ENCODE peak calls at places on chromosome 1, in four cellular contexts. One of them, this sample, is unnamed.
A peak's percentile ranks its signal among the peaks of the same experiment; 100 is the strongest.

GRCh38 chr1:109919271-109919670 is 8.6 kb downstream of the CSF1 start:
- DNase-seq in ascending aorta: no peak
- DNase-seq in fibroblast of lung: no peak
- DNase-seq in ovary: no peak
- DNase-seq in this sample: no peak

GRCh38 chr1:207606362-207606755 is 38.6 kb upstream of the CR1L start:
- DNase-seq in ascending aorta: no peak
- DNase-seq in fibroblast of lung: no peak
- DNase-seq in ovary: no peak
- DNase-seq in this sample: no peak

GRCh38 chr1:192974701-192975100 is 84.5 kb downstream of the UCHL5 start:
- DNase-seq in ascending aorta: no peak
- DNase-seq in fibroblast of lung: peak; percentile 48
- DNase-seq in ovary: no peak
- DNase-seq in this sample: no peak

GRCh38 chr1:93565496-93566221 is 116.0 kb downstream of the BCAR3 start:
- DNase-seq in ascending aorta: no peak
- DNase-seq in fibroblast of lung: no peak
- DNase-seq in ovary: no peak
- DNase-seq in this sample: no peak

GRCh38 chr1:10714337-10715114 is 81.9 kb downstream of the CASZ1 start:
- DNase-seq in ascending aorta: no peak
- DNase-seq in fibroblast of lung: no peak
- DNase-seq in ovary: no peak
- DNase-seq in this sample: no peak

GRCh38 chr1:24963099-24963872 is 33.2 kb upstream of the RUNX3 start:
- DNase-seq in ascending aorta: no peak
- DNase-seq in fibroblast of lung: no peak
- DNase-seq in ovary: no peak
- DNase-seq in this sample: no peak

GRCh38 chr1:65494671-65495070 is 74.2 kb downstream of the LEPR start:
- DNase-seq in ascending aorta: no peak
- DNase-seq in fibroblast of lung: no peak
- DNase-seq in ovary: no peak
- DNase-seq in this sample: no peak

GRCh38 chr1:154151311-154151710 is 3.6 kb downstream of the NUP210L start:
- DNase-seq in ascending aorta: no peak
- DNase-seq in fibroblast of lung: peak; percentile 74
- DNase-seq in ovary: no peak
- DNase-seq in this sample: no peak

GRCh38 chr1:21141030-21141429 is 35.7 kb downstream of the EIF4G3 start:
- DNase-seq in ascending aorta: no peak
- DNase-seq in fibroblast of lung: no peak
- DNase-seq in ovary: no peak
- DNase-seq in this sample: no peak

GRCh38 chr1:96723372-96723771 is 1.8 kb downstream of the PTBP2 start:
- DNase-seq in ascending aorta: no peak
- DNase-seq in fibroblast of lung: no peak
- DNase-seq in ovary: no peak
- DNase-seq in this sample: no peak

GRCh38 chr1:226708967-226709396 is 30.1 kb downstream of the ITPKB start:
- DNase-seq in ascending aorta: no peak
- DNase-seq in fibroblast of lung: peak; percentile 32
- DNase-seq in ovary: no peak
- DNase-seq in this sample: no peak

GRCh38 chr1:35452086-35452485 is 105.1 kb downstream of the KIAA0319L start:
- DNase-seq in ascending aorta: no peak
- DNase-seq in fibroblast of lung: peak; percentile 93
- DNase-seq in ovary: peak; percentile 30
- DNase-seq in this sample: peak; percentile 33

GRCh38 chr1:232553050-232553754 is 76.7 kb downstream of the SIPA1L2 start:
- DNase-seq in ascending aorta: no peak
- DNase-seq in fibroblast of lung: peak; percentile 36
- DNase-seq in ovary: peak; percentile 54
- DNase-seq in this sample: no peak
- H3K27ac ChIP-seq in ascending aorta: no peak overlapping the region
- H3K27ac ChIP-seq in fibroblast of lung: no peak overlapping the region
- H3K27ac ChIP-seq in ovary: no peak overlapping the region
- H3K27ac ChIP-seq in this sample: no peak overlapping the region

DNA sequence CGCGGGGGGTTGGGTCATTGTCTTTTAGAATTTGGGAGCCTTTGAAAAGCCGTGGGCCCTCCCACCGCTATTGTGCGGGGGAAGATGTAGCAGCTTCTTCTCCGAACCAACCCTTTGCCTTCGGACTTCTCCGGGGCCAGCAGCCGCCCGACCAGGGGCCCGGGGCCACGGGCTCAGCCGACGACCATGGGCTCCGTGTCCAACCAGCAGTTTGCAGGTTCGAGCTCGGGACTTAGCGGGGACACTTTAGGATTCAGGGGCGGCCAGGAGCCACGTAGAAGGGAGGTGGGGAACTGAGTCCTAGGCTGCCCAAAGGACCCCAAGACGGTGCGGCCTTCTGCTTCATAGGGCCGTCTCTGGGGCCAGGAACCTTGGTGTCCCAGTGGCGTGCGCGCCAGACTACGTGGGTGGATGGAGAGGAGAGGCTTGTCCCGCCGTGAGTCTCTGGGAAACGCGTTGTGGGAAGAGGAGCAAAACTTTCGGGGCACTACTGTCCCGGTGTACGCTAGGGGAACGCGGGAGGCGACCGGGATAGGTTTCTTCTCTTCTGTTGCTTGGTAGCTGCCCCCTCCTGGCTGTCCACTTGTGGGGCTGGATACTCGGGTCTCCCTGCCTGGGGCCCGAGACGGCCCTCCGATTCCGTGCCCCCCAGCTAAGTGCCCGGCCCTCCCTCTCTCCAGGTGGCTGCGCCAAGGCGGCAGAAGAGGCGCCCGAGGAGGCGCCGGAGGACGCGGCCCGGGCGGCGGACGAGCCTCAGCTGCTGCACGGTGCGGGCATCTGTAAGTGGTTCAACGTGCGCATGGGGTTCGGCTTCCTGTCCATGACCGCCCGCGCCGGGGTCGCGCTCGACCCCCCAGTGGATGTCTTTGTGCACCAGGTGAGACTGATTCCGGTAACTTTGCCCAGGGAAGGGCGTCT is at the start of gene LIN28A:
- DNase-seq in ascending aorta: no peak
- DNase-seq in fibroblast of lung: no peak
- DNase-seq in ovary: no peak
- DNase-seq in this sample: no peak
- H3K27ac ChIP-seq in ascending aorta: no peak within 1 kb of the TSS
- H3K27ac ChIP-seq in fibroblast of lung: no peak within 1 kb of the TSS
- H3K27ac ChIP-seq in ovary: no peak within 1 kb of the TSS
- H3K27ac ChIP-seq in this sample: no peak within 1 kb of the TSS

GRCh38 chr1:27889506-27889905 is 17.2 kb downstream of the THEMIS2 start:
- DNase-seq in ascending aorta: no peak
- DNase-seq in fibroblast of lung: no peak
- DNase-seq in ovary: no peak
- DNase-seq in this sample: no peak

GRCh38 chr1:27886744-27887143 is 14.4 kb downstream of the THEMIS2 start:
- DNase-seq in ascending aorta: no peak
- DNase-seq in fibroblast of lung: no peak
- DNase-seq in ovary: no peak
- DNase-seq in this sample: no peak

GRCh38 chr1:27886353-27886679 is 14.0 kb downstream of the THEMIS2 start:
- DNase-seq in ascending aorta: no peak
- DNase-seq in fibroblast of lung: no peak
- DNase-seq in ovary: no peak
- DNase-seq in this sample: no peak

GRCh38 chr1:27885620-27886352 is 13.4 kb downstream of the THEMIS2 start:
- DNase-seq in ascending aorta: no peak
- DNase-seq in fibroblast of lung: no peak
- DNase-seq in ovary: no peak
- DNase-seq in this sample: no peak

DNA sequence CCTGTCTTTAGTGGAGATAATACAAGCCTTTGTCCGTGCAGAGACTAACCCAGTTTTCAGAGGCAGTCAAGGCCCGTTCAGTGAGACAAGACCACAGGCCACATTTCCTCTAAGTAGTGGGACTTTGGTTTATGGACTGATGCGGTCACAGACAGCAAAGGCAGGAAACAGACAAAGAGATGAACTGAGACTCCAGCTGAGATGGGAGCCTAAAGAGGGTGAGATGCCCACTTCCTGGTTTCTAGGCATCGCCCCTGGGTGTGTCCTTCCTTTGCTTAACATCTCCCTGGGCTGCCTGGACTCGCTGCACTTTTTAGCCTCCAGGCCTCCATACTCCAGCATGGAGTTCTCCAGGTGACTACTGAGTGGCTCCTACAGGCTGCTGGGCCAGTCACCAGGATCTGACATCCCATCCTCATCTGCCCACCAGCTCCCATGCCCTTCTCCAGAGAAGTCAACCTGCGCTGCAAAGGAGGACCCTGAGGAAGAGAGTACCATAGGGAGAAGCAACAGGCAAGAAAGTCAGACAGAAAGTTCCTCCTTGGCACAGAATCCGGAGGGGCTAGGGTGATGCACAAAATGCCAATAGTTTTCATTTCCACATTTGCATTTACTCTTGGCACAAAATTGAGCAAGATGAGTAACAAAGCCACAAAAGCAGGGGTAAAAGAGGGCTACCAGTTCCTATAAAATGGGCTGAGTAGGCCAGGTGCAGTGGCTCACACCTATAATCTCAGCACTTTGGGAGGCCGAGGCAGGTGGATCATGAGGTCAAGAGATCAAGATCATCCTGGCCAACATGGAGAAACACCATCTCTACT is 15.1 kb downstream of the THEMIS2 start:
- DNase-seq in ascending aorta: no peak
- DNase-seq in fibroblast of lung: no peak
- DNase-seq in ovary: no peak
- DNase-seq in this sample: no peak
- H3K27ac ChIP-seq in ascending aorta: peak overlapping the region; percentile 18
- H3K27ac ChIP-seq in fibroblast of lung: no peak overlapping the region
- H3K27ac ChIP-seq in ovary: no peak overlapping the region
- H3K27ac ChIP-seq in this sample: no peak overlapping the region

DNA sequence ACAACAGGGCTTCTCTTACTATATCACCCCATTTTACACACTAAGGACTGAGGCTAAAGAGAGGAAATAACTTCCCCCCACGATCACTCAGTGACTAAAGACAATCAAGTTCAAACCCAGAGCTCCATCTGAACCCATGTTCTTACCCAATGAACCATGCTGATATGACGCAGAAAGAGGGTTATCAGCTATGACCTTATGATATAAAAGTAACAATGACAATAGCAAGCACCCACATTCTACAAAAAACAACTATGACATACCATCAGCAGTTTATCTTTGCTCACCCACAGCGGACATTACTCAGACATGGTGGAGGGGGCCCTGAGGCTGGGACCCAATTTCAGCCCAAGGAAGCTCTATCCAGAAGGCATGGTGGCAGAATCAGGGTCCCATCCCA is 75.7 kb downstream of the PTPN14 start:
- DNase-seq in ascending aorta: no peak
- DNase-seq in fibroblast of lung: no peak
- DNase-seq in ovary: no peak
- DNase-seq in this sample: no peak
- H3K27ac ChIP-seq in ascending aorta: no peak overlapping the region
- H3K27ac ChIP-seq in fibroblast of lung: no peak overlapping the region
- H3K27ac ChIP-seq in ovary: no peak overlapping the region
- H3K27ac ChIP-seq in this sample: peak overlapping the region; percentile 15

GRCh38 chr1:9321480-9321849 is 28.8 kb downstream of the SPSB1 start:
- DNase-seq in ascending aorta: no peak
- DNase-seq in fibroblast of lung: peak; percentile 83
- DNase-seq in ovary: no peak
- DNase-seq in this sample: no peak

GRCh38 chr1:9319789-9320519 is 27.3 kb downstream of the SPSB1 start:
- DNase-seq in ascending aorta: no peak
- DNase-seq in fibroblast of lung: no peak
- DNase-seq in ovary: no peak
- DNase-seq in this sample: no peak

GRCh38 chr1:9317591-9318331 is 25.1 kb downstream of the SPSB1 start:
- DNase-seq in ascending aorta: no peak
- DNase-seq in fibroblast of lung: peak; percentile 37
- DNase-seq in ovary: peak; percentile 74
- DNase-seq in this sample: peak; percentile 12

GRCh38 chr1:9320520-9321479 is 28.1 kb downstream of the SPSB1 start:
- DNase-seq in ascending aorta: no peak
- DNase-seq in fibroblast of lung: no peak
- DNase-seq in ovary: no peak
- DNase-seq in this sample: no peak

GRCh38 chr1:9319208-9319788 is 26.6 kb downstream of the SPSB1 start:
- DNase-seq in ascending aorta: no peak
- DNase-seq in fibroblast of lung: no peak
- DNase-seq in ovary: no peak
- DNase-seq in this sample: no peak
- H3K27ac ChIP-seq in ascending aorta: no peak overlapping the region
- H3K27ac ChIP-seq in fibroblast of lung: no peak overlapping the region
- H3K27ac ChIP-seq in ovary: no peak overlapping the region
- H3K27ac ChIP-seq in this sample: no peak overlapping the region

GRCh38 chr1:117686907-117687306 is 81.1 kb downstream of the TENT5C start:
- DNase-seq in ascending aorta: no peak
- DNase-seq in fibroblast of lung: peak; percentile 48
- DNase-seq in ovary: peak; percentile 68
- DNase-seq in this sample: no peak

GRCh38 chr1:117694543-117694942 is 88.7 kb downstream of the TENT5C start:
- DNase-seq in ascending aorta: no peak
- DNase-seq in fibroblast of lung: no peak
- DNase-seq in ovary: no peak
- DNase-seq in this sample: no peak

GRCh38 chr1:117691942-117692341 is 86.1 kb downstream of the TENT5C start:
- DNase-seq in ascending aorta: no peak
- DNase-seq in fibroblast of lung: no peak
- DNase-seq in ovary: no peak
- DNase-seq in this sample: no peak

GRCh38 chr1:117685936-117686806 is 80.3 kb downstream of the TENT5C start:
- DNase-seq in ascending aorta: no peak
- DNase-seq in fibroblast of lung: no peak
- DNase-seq in ovary: peak; percentile 41
- DNase-seq in this sample: no peak

DNA sequence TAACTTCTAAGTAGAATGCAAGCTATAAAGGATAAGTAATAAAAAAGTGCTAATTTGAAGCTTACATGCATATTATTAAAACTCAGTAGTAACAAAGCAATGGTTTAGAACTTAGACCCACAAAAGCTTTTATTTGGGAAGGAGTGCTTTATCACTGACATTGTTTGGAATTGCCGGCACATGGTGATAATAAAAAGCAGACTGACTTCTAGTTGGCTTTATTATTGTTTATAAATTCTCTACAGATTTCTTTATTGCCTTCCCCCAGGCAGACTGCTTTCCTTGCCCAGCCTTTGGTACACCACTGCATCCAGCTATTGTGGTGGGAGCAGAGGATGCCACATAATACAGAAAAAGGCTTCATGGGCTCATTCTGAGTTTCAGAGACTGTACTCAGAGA is 84.4 kb downstream of the TENT5C start:
- DNase-seq in ascending aorta: no peak
- DNase-seq in fibroblast of lung: no peak
- DNase-seq in ovary: no peak
- DNase-seq in this sample: no peak
- H3K27ac ChIP-seq in ascending aorta: no peak overlapping the region
- H3K27ac ChIP-seq in fibroblast of lung: no peak overlapping the region
- H3K27ac ChIP-seq in ovary: no peak overlapping the region
- H3K27ac ChIP-seq in this sample: no peak overlapping the region